ENCODE peak calls at places on chromosomes 6 and 20, in six cellular contexts. B is stimulated activated CD4-positive, alpha-beta T cell treated with anti-CD3 and anti-CD28 coated beads, Interleukin-1b, Interleukin-23, amount 100 ng/mL, for 24 hours; D is mammary epithelial cell; U is cardiac septum; Z is NCI-H1417; G is HCT116. R is an unnamed sample.

GRCh38 chr6:145815351-145815772 is 767 bp upstream of the FBXO30 start:
- DNase-seq in G (no peak), U (no peak), Z (no peak), B (no peak), D (no peak), R (no peak)

GRCh38 chr6:29552512-29553051 is 7.0 kb downstream of the UBD start:
- DNase-seq in Z (no peak), U (no peak), D (peak), G (peak), B (no peak), R (peak)

GRCh38 chr6:134925800-134926199 is 24.1 kb downstream of the ALDH8A1 start:
- DNase-seq in B (no peak), G (no peak), D (peak), U (no peak), Z (no peak), R (no peak)

GRCh38 chr6:51025082-51025777 is 206.6 kb downstream of the TFAP2B start:
- DNase-seq in U (no peak), G (no peak), D (peak), B (no peak), Z (no peak), R (no peak)

GRCh38 chr6:128062882-128063603 is 162.2 kb upstream of the THEMIS start:
- DNase-seq in Z (no peak), D (no peak), B (no peak), U (no peak), G (no peak), R (no peak)

GRCh38 chr6:27720607-27721580 is 191.3 kb downstream of the OR2B2 start:
- DNase-seq in B (no peak), D (peak), U (no peak), G (peak), Z (no peak), R (no peak)

GRCh38 chr20:21074605-21075336 is 31.4 kb downstream of the LINC00237 start:
- DNase-seq in U (no peak), G (peak), B (no peak), D (peak), Z (no peak), R (peak)

GRCh38 chr6:166105341-166106075 is 62.1 kb downstream of the TBXT start:
- DNase-seq in D (no peak), B (no peak), U (no peak), G (no peak), Z (no peak), R (no peak)

GRCh38 chr6:44451803-44452690 is 64.5 kb downstream of the CDC5L start:
- DNase-seq in B (no peak), U (no peak), Z (no peak), D (no peak), G (no peak), R (no peak)

GRCh38 chr6:36834576-36835293 is 4.5 kb downstream of the CPNE5 start:
- DNase-seq in G (no peak), U (no peak), D (no peak), B (no peak), Z (no peak), R (no peak)

GRCh38 chr20:57346477-57346876 is 4.6 kb upstream of the RAE1 start:
- DNase-seq in Z (peak), D (peak), G (peak), B (peak), U (no peak), R (no peak)

GRCh38 chr6:40397287-40398033 is 189.7 kb downstream of the LRFN2 start:
- DNase-seq in Z (no peak), B (no peak), U (peak), G (no peak), D (no peak), R (no peak)

GRCh38 chr6:25756382-25757354 is 2.1 kb downstream of the SLC17A4 start:
- DNase-seq in U (no peak), G (no peak), B (no peak), D (no peak), Z (no peak), R (no peak)

GRCh38 chr20:41087325-41087685 is 50.0 kb upstream of the PLCG1 start:
- DNase-seq in B (no peak), U (no peak), G (no peak), D (no peak), Z (no peak), R (no peak)

GRCh38 chr20:10708342-10709185 is 34.8 kb upstream of the JAG1 start:
- DNase-seq in U (no peak), G (no peak), Z (no peak), B (no peak), D (peak), R (no peak)

GRCh38 chr6:85714893-85715530 is 72.3 kb upstream of the SYNCRIP start:
- DNase-seq in U (no peak), B (no peak), G (no peak), D (no peak), Z (no peak), R (no peak)

GRCh38 chr6:88650029-88650619 is 313.3 kb downstream of the RNGTT start:
- DNase-seq in U (no peak), G (no peak), Z (no peak), B (no peak), D (no peak), R (peak)

GRCh38 chr20:497979-498378 is 35.6 kb upstream of the TBC1D20 start:
- DNase-seq in U (no peak), D (no peak), G (no peak), Z (no peak), B (no peak), R (no peak)

GRCh38 chr6:110566346-110567125 is 90.1 kb upstream of the SLC22A16 start:
- DNase-seq in Z (no peak), U (no peak), B (no peak), D (no peak), G (no peak), R (no peak)

GRCh38 chr6:33391278-33392167 is at the start of gene KIFC1:
- DNase-seq in Z (peak), G (peak), U (peak), D (peak), B (peak), R (peak)

GRCh38 chr20:2626853-2627541 is 25.4 kb upstream of the NOP56 start:
- DNase-seq in D (peak), G (peak), Z (no peak), U (no peak), B (no peak), R (no peak)

GRCh38 chr20:50246367-50247195 is 56.0 kb downstream of the CEBPB start:
- DNase-seq in B (no peak), U (no peak), Z (peak), D (peak), G (no peak), R (no peak)

GRCh38 chr6:170031096-170031471 is 259.8 kb downstream of the DLL1 start:
- DNase-seq in D (no peak), U (peak), B (no peak), G (no peak), Z (peak), R (no peak)

GRCh38 chr6:73579851-73580246 is 59.0 kb upstream of the EEF1A1 start:
- DNase-seq in U (no peak), D (peak), B (no peak), Z (no peak), G (peak), R (no peak)

GRCh38 chr6:144885817-144886216 is 600.7 kb downstream of the UTRN start:
- DNase-seq in B (no peak), U (no peak), G (no peak), Z (no peak), D (no peak), R (no peak)

GRCh38 chr6:47413752-47414516 is 63.7 kb upstream of the CD2AP start:
- DNase-seq in U (no peak), Z (peak), B (no peak), D (peak), G (peak), R (peak)

GRCh38 chr6:28408076-28408802 is 8.7 kb upstream of the ZSCAN12 start:
- DNase-seq in G (no peak), Z (no peak), B (no peak), D (peak), U (no peak), R (no peak)

GRCh38 chr6:154232013-154232920 is 124.3 kb downstream of the IPCEF1 start:
- DNase-seq in U (no peak), G (no peak), D (no peak), Z (no peak), B (no peak), R (no peak)

GRCh38 chr6:119297049-119297448 is 52.5 kb downstream of the MAN1A1 start:
- DNase-seq in Z (no peak), D (no peak), U (no peak), G (no peak), B (no peak), R (no peak)

GRCh38 chr20:19566226-19566960 is 191.7 kb upstream of the RIN2 start:
- DNase-seq in Z (no peak), B (no peak), D (no peak), U (no peak), G (no peak), R (no peak)